ENCODE peak calls at places on chromosomes 13 and 19, in four cellular contexts. S is skeletal muscle cell, A is SW 1271, G is NCI-H1436. B is an unnamed sample.

GRCh38 chr13:26601669-26602068 is 44.2 kb downstream of the WASF3 start:
- DNase-seq in S (no peak), G (no peak), A (peak), B (peak)

GRCh38 chr19:7808108-7808507 is 21.9 kb upstream of the EVI5L start:
- DNase-seq in G (no peak), A (no peak), S (no peak), B (no peak)

GRCh38 chr19:40433391-40434216 is 7.8 kb upstream of the SERTAD1 start:
- DNase-seq in A (peak), G (peak), S (peak), B (peak)

GRCh38 chr13:45242070-45242469 is 41.2 kb upstream of the KCTD4 start:
- DNase-seq in A (peak), G (no peak), S (peak), B (peak)

GRCh38 chr13:101399365-101399764 is 16.9 kb downstream of the NALCN start:
- DNase-seq in G (no peak), S (no peak), A (peak), B (peak)

GRCh38 chr19:16447015-16447384 is 24.8 kb downstream of the EPS15L1 start:
- DNase-seq in G (no peak), A (no peak), S (peak), B (peak)

GRCh38 chr13:34748078-34748477 is 194.0 kb upstream of the NBEA start:
- DNase-seq in S (no peak), G (peak), A (no peak), B (no peak)

GRCh38 chr19:1361601-1362384 is 21.9 kb upstream of the NDUFS7 start:
- DNase-seq in G (no peak), A (no peak), S (peak), B (peak)

GRCh38 chr13:75511226-75511625 is 26.4 kb downstream of the COMMD6 start:
- DNase-seq in A (no peak), S (no peak), G (no peak), B (no peak)

GRCh38 chr13:41457589-41458186 is 338 bp downstream of the RGCC start:
- DNase-seq in G (no peak), A (no peak), S (no peak), B (peak)

GRCh38 chr13:71865858-71866172 is 1.2 kb downstream of the DACH1 start:
- DNase-seq in G (no peak), A (no peak), S (no peak), B (peak)

GRCh38 chr19:32351807-32352630 is 6.6 kb downstream of the ZNF507 start:
- DNase-seq in A (peak), S (no peak), G (no peak), B (peak)

GRCh38 chr19:56080669-56081401 is 40.3 kb downstream of the ZNF787 start:
- DNase-seq in G (peak), A (peak), S (peak), B (peak)

GRCh38 chr19:15371786-15372380 is 7.7 kb downstream of the AKAP8 start:
- DNase-seq in G (no peak), A (no peak), S (no peak), B (no peak)

GRCh38 chr13:42600943-42601342 is 27.0 kb downstream of the TNFSF11 start:
- DNase-seq in G (no peak), S (no peak), A (no peak), B (peak)

GRCh38 chr19:50873056-50873455 is at the start of gene KLK2:
- DNase-seq in G (no peak), A (no peak), S (no peak), B (no peak)

GRCh38 chr13:72643339-72643989 is 84.0 kb downstream of the MZT1 start:
- DNase-seq in A (peak), S (no peak), G (peak), B (peak)

GRCh38 chr19:54312436-54313362 is at the start of gene LILRA5:
- DNase-seq in S (no peak), A (no peak), G (no peak), B (no peak)

GRCh38 chr13:96089749-96090239 is at the start of gene HS6ST3:
- DNase-seq in S (no peak), A (peak), G (peak), B (peak)

B was measured in ELR.